ENCODE peak calls at places on chromosomes 1 and 21, in five cellular contexts. One of them, this sample, is unnamed.

GRCh38 chr21:36035381-36035791 is 24.9 kb downstream of the SETD4 start:
- DNase-seq in IMR-90: no peak
- DNase-seq in H9: peak
- DNase-seq in AG10803: no peak
- DNase-seq in OCI-LY7: no peak
- DNase-seq in this sample: no peak

GRCh38 chr1:176205322-176205914 is 1.7 kb downstream of the COP1 start:
- DNase-seq in IMR-90: peak
- DNase-seq in H9: no peak
- DNase-seq in AG10803: no peak
- DNase-seq in OCI-LY7: peak
- DNase-seq in this sample: no peak

GRCh38 chr1:98277111-98277510 is 356.3 kb upstream of the DPYD start:
- DNase-seq in IMR-90: peak
- DNase-seq in H9: no peak
- DNase-seq in AG10803: peak
- DNase-seq in OCI-LY7: no peak
- DNase-seq in this sample: no peak

GRCh38 chr1:158414651-158415345 is 11.2 kb downstream of the OR10K2 start:
- DNase-seq in IMR-90: no peak
- DNase-seq in H9: no peak
- DNase-seq in AG10803: no peak
- DNase-seq in OCI-LY7: no peak
- DNase-seq in this sample: no peak

GRCh38 chr1:174734270-174734669 is 265.5 kb upstream of the CACYBP start:
- DNase-seq in IMR-90: no peak
- DNase-seq in H9: no peak
- DNase-seq in AG10803: no peak
- DNase-seq in OCI-LY7: no peak
- DNase-seq in this sample: no peak

GRCh38 chr1:226634611-226635246 is 86.2 kb downstream of the STUM start:
- DNase-seq in IMR-90: no peak
- DNase-seq in H9: no peak
- DNase-seq in AG10803: no peak
- DNase-seq in OCI-LY7: no peak
- DNase-seq in this sample: no peak

GRCh38 chr1:27122652-27123051 is 32.3 kb downstream of the SLC9A1 start:
- DNase-seq in IMR-90: peak
- DNase-seq in H9: no peak
- DNase-seq in AG10803: peak
- DNase-seq in OCI-LY7: no peak
- DNase-seq in this sample: no peak

GRCh38 chr1:10225573-10225972 is 15.2 kb downstream of the KIF1B start:
- DNase-seq in IMR-90: peak
- DNase-seq in H9: no peak
- DNase-seq in AG10803: peak
- DNase-seq in OCI-LY7: no peak
- DNase-seq in this sample: no peak

GRCh38 chr1:78419309-78419708 is 71.5 kb upstream of the PTGFR start:
- DNase-seq in IMR-90: peak
- DNase-seq in H9: no peak
- DNase-seq in AG10803: peak
- DNase-seq in OCI-LY7: no peak
- DNase-seq in this sample: no peak

GRCh38 chr1:111221633-111222286 is 5.8 kb upstream of the CHI3L2 start:
- DNase-seq in IMR-90: peak
- DNase-seq in H9: no peak
- DNase-seq in AG10803: no peak
- DNase-seq in OCI-LY7: peak
- DNase-seq in this sample: no peak

GRCh38 chr1:201405484-201405831 is 6.3 kb upstream of the LAD1 start:
- DNase-seq in IMR-90: no peak
- DNase-seq in H9: no peak
- DNase-seq in AG10803: no peak
- DNase-seq in OCI-LY7: no peak
- DNase-seq in this sample: peak

GRCh38 chr1:182392045-182393028 is 747 bp upstream of the GLUL start:
- DNase-seq in IMR-90: peak
- DNase-seq in H9: no peak
- DNase-seq in AG10803: peak
- DNase-seq in OCI-LY7: no peak
- DNase-seq in this sample: no peak

GRCh38 chr1:87684194-87684593 is 355.5 kb downstream of the LMO4 start:
- DNase-seq in IMR-90: peak
- DNase-seq in H9: peak
- DNase-seq in AG10803: no peak
- DNase-seq in OCI-LY7: no peak
- DNase-seq in this sample: no peak

DNA sequence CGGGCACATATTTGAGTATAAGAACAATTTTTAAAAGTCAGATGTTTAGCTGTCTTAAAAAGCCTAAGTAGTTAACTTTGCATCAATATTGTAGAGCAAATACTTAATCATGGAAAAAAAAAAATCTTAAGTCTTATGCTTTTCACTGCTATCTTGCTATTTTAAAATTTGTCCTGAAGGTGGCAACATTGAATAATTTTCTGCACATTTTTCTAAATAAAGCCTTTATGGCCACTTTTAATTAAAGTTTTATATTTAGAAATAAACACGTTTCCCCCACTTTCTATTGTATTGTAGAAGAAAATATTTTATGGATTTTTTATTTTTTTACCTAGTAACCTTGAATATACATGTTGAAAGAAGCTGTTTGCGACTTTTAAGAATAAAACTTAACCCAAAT is 198.8 kb downstream of the AMY1C start:
- DNase-seq in IMR-90: no peak
- DNase-seq in H9: no peak
- DNase-seq in AG10803: no peak
- DNase-seq in OCI-LY7: peak
- DNase-seq in this sample: no peak
- TF ChIP-seq CTCF in IMR-90: peak
- TF ChIP-seq CTCF in H9: peak
- TF ChIP-seq CTCF in AG10803: no peak
- TF ChIP-seq CTCF in OCI-LY7: peak
- TF ChIP-seq CTCF in this sample: peak

GRCh38 chr1:952603-953002 is 6.5 kb downstream of the NOC2L start:
- DNase-seq in IMR-90: no peak
- DNase-seq in H9: no peak
- DNase-seq in AG10803: no peak
- DNase-seq in OCI-LY7: no peak
- DNase-seq in this sample: no peak

GRCh38 chr1:950268-950667 is 8.8 kb downstream of the NOC2L start:
- DNase-seq in IMR-90: no peak
- DNase-seq in H9: no peak
- DNase-seq in AG10803: no peak
- DNase-seq in OCI-LY7: no peak
- DNase-seq in this sample: no peak

GRCh38 chr1:952201-952600 is 6.9 kb downstream of the NOC2L start:
- DNase-seq in IMR-90: no peak
- DNase-seq in H9: no peak
- DNase-seq in AG10803: no peak
- DNase-seq in OCI-LY7: no peak
- DNase-seq in this sample: no peak

GRCh38 chr1:950881-951280 is 8.2 kb downstream of the NOC2L start:
- DNase-seq in IMR-90: no peak
- DNase-seq in H9: no peak
- DNase-seq in AG10803: no peak
- DNase-seq in OCI-LY7: no peak
- DNase-seq in this sample: no peak

GRCh38 chr1:951364-951763 is 7.7 kb downstream of the NOC2L start:
- DNase-seq in IMR-90: peak
- DNase-seq in H9: peak
- DNase-seq in AG10803: peak
- DNase-seq in OCI-LY7: no peak
- DNase-seq in this sample: no peak
- TF ChIP-seq CTCF in IMR-90: peak
- TF ChIP-seq CTCF in H9: peak
- TF ChIP-seq CTCF in AG10803: peak
- TF ChIP-seq CTCF in OCI-LY7: peak
- TF ChIP-seq CTCF in this sample: peak

GRCh38 chr1:54273092-54273836 is 73.3 kb downstream of the MRPL37 start:
- DNase-seq in IMR-90: peak
- DNase-seq in H9: peak
- DNase-seq in AG10803: peak
- DNase-seq in OCI-LY7: peak
- DNase-seq in this sample: peak
- TF ChIP-seq CTCF in IMR-90: peak
- TF ChIP-seq CTCF in H9: peak
- TF ChIP-seq CTCF in AG10803: peak
- TF ChIP-seq CTCF in OCI-LY7: peak
- TF ChIP-seq CTCF in this sample: peak

GRCh38 chr1:3732747-3733602 is 19.3 kb upstream of the CCDC27 start:
- DNase-seq in IMR-90: no peak
- DNase-seq in H9: peak
- DNase-seq in AG10803: no peak
- DNase-seq in OCI-LY7: no peak
- DNase-seq in this sample: no peak

GRCh38 chr1:3731543-3731942 is 20.7 kb upstream of the CCDC27 start:
- DNase-seq in IMR-90: no peak
- DNase-seq in H9: no peak
- DNase-seq in AG10803: no peak
- DNase-seq in OCI-LY7: no peak
- DNase-seq in this sample: no peak

GRCh38 chr1:3733603-3734591 is 18.4 kb upstream of the CCDC27 start:
- DNase-seq in IMR-90: no peak
- DNase-seq in H9: no peak
- DNase-seq in AG10803: no peak
- DNase-seq in OCI-LY7: no peak
- DNase-seq in this sample: no peak

GRCh38 chr1:3730556-3731247 is 21.5 kb upstream of the CCDC27 start:
- DNase-seq in IMR-90: no peak
- DNase-seq in H9: no peak
- DNase-seq in AG10803: no peak
- DNase-seq in OCI-LY7: no peak
- DNase-seq in this sample: no peak

GRCh38 chr1:3731951-3732746 is 20.1 kb upstream of the CCDC27 start:
- DNase-seq in IMR-90: no peak
- DNase-seq in H9: no peak
- DNase-seq in AG10803: no peak
- DNase-seq in OCI-LY7: no peak
- DNase-seq in this sample: no peak
- TF ChIP-seq CTCF in IMR-90: no peak
- TF ChIP-seq CTCF in H9: no peak
- TF ChIP-seq CTCF in AG10803: no peak
- TF ChIP-seq CTCF in OCI-LY7: no peak
- TF ChIP-seq CTCF in this sample: no peak

DNA sequence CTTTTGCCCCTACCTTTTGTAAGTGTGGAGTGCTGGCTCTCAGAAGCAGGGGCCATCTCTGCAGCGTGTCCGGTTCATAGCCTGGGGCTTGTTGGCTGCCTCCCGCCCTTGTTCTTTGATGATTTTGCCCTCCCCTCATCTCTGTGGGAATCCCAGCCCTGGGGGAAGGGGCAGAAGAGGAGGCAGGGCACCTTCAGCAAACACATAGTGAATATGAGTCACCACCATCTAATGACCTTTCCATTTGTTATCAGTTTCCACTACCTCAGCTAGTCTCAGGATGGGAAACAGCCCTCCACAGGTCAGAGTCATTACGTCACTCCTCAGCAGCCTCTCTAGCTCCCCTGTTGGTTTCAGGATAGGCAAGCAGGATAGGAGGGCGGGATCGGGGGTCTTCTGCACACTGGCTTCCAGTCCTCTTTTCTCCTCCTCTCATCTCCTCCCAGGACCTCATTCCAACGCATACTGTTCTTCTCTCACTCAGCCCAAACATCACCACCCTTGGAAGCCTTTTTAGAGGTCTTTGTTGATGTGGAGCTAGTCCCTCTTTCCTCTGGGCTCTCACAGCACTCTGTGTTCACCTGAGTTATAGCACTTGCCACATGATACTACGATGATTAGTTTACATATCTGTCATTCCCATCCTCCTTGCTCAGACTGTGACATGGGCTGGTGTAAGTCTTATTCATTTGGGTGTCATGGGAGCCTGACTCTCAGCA is 15.8 kb downstream of the GADD45A start:
- DNase-seq in IMR-90: peak
- DNase-seq in H9: peak
- DNase-seq in AG10803: no peak
- DNase-seq in OCI-LY7: peak
- DNase-seq in this sample: peak
- TF ChIP-seq CTCF in IMR-90: peak
- TF ChIP-seq CTCF in H9: peak
- TF ChIP-seq CTCF in AG10803: no peak
- TF ChIP-seq CTCF in OCI-LY7: peak
- TF ChIP-seq CTCF in this sample: peak

DNA sequence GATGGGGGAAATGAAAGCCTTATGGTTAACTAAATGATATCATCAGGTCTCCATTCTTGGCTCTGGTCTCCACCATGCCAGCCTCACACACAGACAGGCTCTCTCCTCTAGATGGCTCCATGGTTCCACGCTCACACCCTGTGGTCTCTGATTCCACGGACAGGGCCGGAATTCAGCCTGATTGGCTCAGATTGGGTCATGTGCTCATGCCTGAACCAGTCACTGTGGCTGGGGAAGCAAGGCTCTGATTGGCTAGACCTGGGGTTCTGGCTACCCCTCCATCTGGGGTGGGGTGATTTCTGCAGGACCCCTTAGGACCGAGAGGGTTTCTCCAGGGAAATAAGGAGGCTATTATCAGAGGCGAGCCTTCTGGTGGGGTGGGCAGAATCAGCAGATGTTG is 277.0 kb downstream of the PTPRU start:
- DNase-seq in IMR-90: peak
- DNase-seq in H9: peak
- DNase-seq in AG10803: peak
- DNase-seq in OCI-LY7: peak
- DNase-seq in this sample: no peak
- TF ChIP-seq CTCF in IMR-90: peak
- TF ChIP-seq CTCF in H9: peak
- TF ChIP-seq CTCF in AG10803: peak
- TF ChIP-seq CTCF in OCI-LY7: peak
- TF ChIP-seq CTCF in this sample: peak

DNA sequence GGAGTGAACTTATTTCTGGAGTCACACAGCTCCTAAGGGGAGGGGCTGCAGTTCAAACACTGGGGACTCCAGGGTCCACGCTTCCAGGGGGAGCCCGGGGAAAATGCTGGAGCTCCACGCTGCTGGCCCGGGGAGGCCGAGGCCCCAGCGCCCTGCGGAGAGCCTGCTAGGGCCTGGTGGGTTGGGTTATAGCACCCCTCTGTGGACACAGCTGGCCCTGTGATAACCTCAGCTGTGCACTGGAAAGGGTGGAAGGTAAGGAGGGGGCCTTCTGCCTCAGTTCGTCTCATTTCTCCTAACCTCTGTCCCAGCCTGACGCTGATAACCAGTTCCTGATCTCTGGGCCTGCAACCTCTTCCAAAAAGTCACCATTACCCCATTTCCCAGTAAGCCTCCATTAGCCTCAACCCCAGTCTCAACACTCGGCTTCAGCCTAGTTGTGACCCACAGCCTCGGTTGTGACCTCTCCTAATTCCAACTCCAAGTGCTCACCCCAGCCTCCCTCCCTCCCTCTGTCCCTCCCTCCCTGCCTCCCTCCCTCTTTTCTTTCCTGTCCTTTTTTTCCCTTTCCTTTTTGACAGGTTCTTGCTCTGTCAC is 7.1 kb downstream of the NBL1 start:
- DNase-seq in IMR-90: peak
- DNase-seq in H9: peak
- DNase-seq in AG10803: peak
- DNase-seq in OCI-LY7: peak
- DNase-seq in this sample: peak
- TF ChIP-seq CTCF in IMR-90: peak
- TF ChIP-seq CTCF in H9: peak
- TF ChIP-seq CTCF in AG10803: peak
- TF ChIP-seq CTCF in OCI-LY7: peak
- TF ChIP-seq CTCF in this sample: peak

This sample was measured in progenitor cell of endocrine pancreas.